ENCODE peak calls at places on chromosomes 2 and 18, in ten cellular contexts. M, W, R, U, E, B, A, I, N and T are unnamed samples.
A peak's percentile ranks its signal among the peaks of the same experiment; 100 is the strongest.

GRCh38 chr18:30409120-30409519 is 633.4 kb downstream of the DSC3 start:
- DNase-seq in B (no peak), I (no peak), R (no peak), M (no peak), N (no peak), E (no peak), W (no peak), U (no peak), A (no peak), T (no peak)

GRCh38 chr2:45194611-45195010 is 185.4 kb upstream of the SIX2 start:
- DNase-seq in N (no peak), A (no peak), R (no peak), W (no peak), B (no peak), U (no peak), E (no peak), I (no peak), M (no peak), T (no peak)

GRCh38 chr2:75130171-75130570 is 69.1 kb downstream of the TACR1 start:
- DNase-seq in R (no peak), M (no peak), U (no peak), B (no peak), N (no peak), E (no peak), W (no peak), A (peak; percentile 4), I (peak; percentile 6), T (no peak)

GRCh38 chr2:74037379-74037860 is 52.7 kb downstream of the TET3 start:
- DNase-seq in A (peak; percentile 74), W (no peak), U (no peak), E (no peak), B (no peak), N (peak; percentile 86), M (no peak), I (no peak), R (no peak), T (no peak)

GRCh38 chr2:239372835-239373234 is 28.0 kb downstream of the HDAC4 start:
- DNase-seq in N (no peak), B (no peak), M (no peak), E (no peak), U (no peak), W (no peak), R (no peak), I (no peak), A (no peak), T (no peak)

GRCh38 chr2:224359569-224359968 is 42.3 kb downstream of the FAM124B start:
- DNase-seq in A (peak; percentile 33), R (no peak), E (no peak), U (no peak), N (no peak), W (no peak), M (no peak), B (no peak), I (peak; percentile 17), T (no peak)

GRCh38 chr2:222058830-222059229 is 240.0 kb downstream of the PAX3 start:
- DNase-seq in I (no peak), A (no peak), M (peak; percentile 37), B (no peak), R (no peak), W (no peak), U (no peak), N (no peak), E (no peak), T (no peak)

GRCh38 chr18:2978208-2978607 is 34.7 kb downstream of the LPIN2 start:
- DNase-seq in U (no peak), A (no peak), I (no peak), M (no peak), W (no peak), R (no peak), E (no peak), N (peak; percentile 46), B (no peak), T (no peak)

GRCh38 chr18:28267878-28268625 is 91.1 kb upstream of the CDH2 start:
- DNase-seq in R (no peak), E (no peak), M (peak; percentile 62), A (no peak), I (no peak), N (peak; percentile 62), B (no peak), W (no peak), U (no peak), T (no peak)

GRCh38 chr2:98935111-98935770 is 784 bp downstream of the CRACDL start:
- DNase-seq in U (no peak), M (no peak), N (no peak), W (no peak), E (no peak), B (no peak), R (no peak), I (no peak), A (no peak), T (no peak)

GRCh38 chr2:48202863-48203642 is 296.8 kb upstream of the FBXO11 start:
- DNase-seq in W (no peak), E (no peak), R (no peak), A (no peak), U (no peak), B (no peak), N (no peak), M (no peak), I (no peak), T (no peak)

GRCh38 chr2:62217980-62218379 is 22.1 kb downstream of the B3GNT2 start:
- DNase-seq in M (peak; percentile 68), U (no peak), B (no peak), A (no peak), W (no peak), I (no peak), N (peak; percentile 43), E (no peak), R (no peak), T (no peak)

GRCh38 chr2:232436381-232437129 is 19.4 kb upstream of the ALPI start:
- DNase-seq in B (no peak), U (no peak), M (no peak), I (no peak), R (no peak), A (no peak), N (no peak), W (no peak), E (no peak), T (no peak)

GRCh38 chr2:72933207-72933606 is 15.9 kb downstream of the EMX1 start:
- DNase-seq in E (no peak), I (no peak), M (no peak), N (no peak), U (no peak), B (no peak), W (no peak), R (no peak), A (no peak), T (no peak)

GRCh38 chr2:167406558-167406957 is 518.3 kb downstream of the XIRP2 start:
- DNase-seq in E (no peak), A (no peak), B (no peak), U (no peak), M (peak; percentile 87), I (no peak), N (no peak), W (no peak), R (no peak), T (no peak)